ENCODE peak calls at places on chromosomes 7 and 10, in four cellular contexts. S is GM12878, X is A549, Z is endothelial cell of umbilical vein. O is an unnamed sample.

GRCh38 chr10:63264852-63265617 is 131.9 kb downstream of the NRBF2 start:
- DNase-seq in Z (peak; percentile 66), X (peak; percentile 14), S (no peak), O (peak; percentile 83)

GRCh38 chr10:110357252-110357780 is 52.6 kb upstream of the SMNDC1 start:
- DNase-seq in X (no peak), S (peak; percentile 62), Z (no peak), O (no peak)

GRCh38 chr7:264541-265191 is 25.3 kb upstream of the FOXL3 start:
- DNase-seq in X (no peak), S (no peak), Z (no peak), O (no peak)

GRCh38 chr10:93711891-93712290 is 9.5 kb upstream of the FRA10AC1 start:
- DNase-seq in Z (no peak), S (no peak), X (no peak), O (no peak)

GRCh38 chr10:50470345-50470744 is 153.4 kb downstream of the SGMS1 start:
- DNase-seq in S (no peak), Z (no peak), X (no peak), O (peak; percentile 66)

GRCh38 chr7:71482284-71482683 is 350.3 kb downstream of the GALNT17 start:
- DNase-seq in X (no peak), S (no peak), Z (no peak), O (no peak)

GRCh38 chr7:51124321-51124720 is 192.3 kb downstream of the COBL start:
- DNase-seq in S (no peak), X (no peak), Z (no peak), O (no peak)

GRCh38 chr10:72340510-72340895 is 14.2 kb downstream of the DNAJB12 start:
- DNase-seq in S (no peak), Z (peak; percentile 53), X (peak; percentile 56), O (peak; percentile 74)

GRCh38 chr10:50417906-50418697 is 166.8 kb upstream of the ASAH2 start:
- DNase-seq in S (peak; percentile 63), X (peak; percentile 86), Z (peak; percentile 79), O (peak; percentile 82)

GRCh38 chr7:94003446-94004023 is 620 bp downstream of the BET1 start:
- DNase-seq in Z (no peak), S (no peak), X (peak; percentile 46), O (no peak)

GRCh38 chr10:22927661-22928403 is at the start of gene ARMC3:
- DNase-seq in Z (peak; percentile 57), S (no peak), X (peak; percentile 57), O (no peak)

GRCh38 chr7:106916689-106917088 is 51.6 kb downstream of the PIK3CG start:
- DNase-seq in X (no peak), Z (no peak), S (no peak), O (no peak)

DNA sequence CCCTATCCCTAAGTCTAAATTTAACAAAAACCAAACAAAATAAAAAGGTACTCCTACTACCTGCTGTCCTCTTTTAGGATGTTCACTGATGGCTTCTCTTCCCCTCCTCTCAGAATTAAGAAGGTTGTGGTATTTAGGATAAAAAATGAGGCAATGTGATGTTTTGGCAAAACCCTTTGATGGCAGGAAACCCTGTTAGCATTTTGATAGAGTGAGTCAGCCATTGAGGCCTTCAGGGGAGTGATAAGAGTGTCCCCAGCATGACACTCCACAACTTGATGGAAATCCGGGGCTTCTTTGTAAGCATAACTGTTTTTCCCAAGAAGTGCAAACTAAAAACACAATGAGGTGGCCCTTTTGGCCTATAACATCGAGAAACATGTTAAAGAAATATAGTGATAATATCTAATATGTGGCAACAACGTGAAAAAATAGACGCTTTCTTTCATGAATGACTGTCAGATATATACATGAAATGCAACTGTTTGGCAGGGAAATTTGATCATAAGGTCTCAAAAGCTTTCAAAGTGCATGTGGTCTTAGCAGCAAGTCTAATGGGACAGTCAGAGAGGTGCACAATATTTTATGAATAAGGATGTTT is 55.0 kb downstream of the PRTFDC1 start:
- DNase-seq in Z (peak; percentile 79), X (peak; percentile 40), S (no peak), O (no peak)
- TF ChIP-seq MAX in Z (no peak), X (no peak), S (no peak), O (no peak)

DNA sequence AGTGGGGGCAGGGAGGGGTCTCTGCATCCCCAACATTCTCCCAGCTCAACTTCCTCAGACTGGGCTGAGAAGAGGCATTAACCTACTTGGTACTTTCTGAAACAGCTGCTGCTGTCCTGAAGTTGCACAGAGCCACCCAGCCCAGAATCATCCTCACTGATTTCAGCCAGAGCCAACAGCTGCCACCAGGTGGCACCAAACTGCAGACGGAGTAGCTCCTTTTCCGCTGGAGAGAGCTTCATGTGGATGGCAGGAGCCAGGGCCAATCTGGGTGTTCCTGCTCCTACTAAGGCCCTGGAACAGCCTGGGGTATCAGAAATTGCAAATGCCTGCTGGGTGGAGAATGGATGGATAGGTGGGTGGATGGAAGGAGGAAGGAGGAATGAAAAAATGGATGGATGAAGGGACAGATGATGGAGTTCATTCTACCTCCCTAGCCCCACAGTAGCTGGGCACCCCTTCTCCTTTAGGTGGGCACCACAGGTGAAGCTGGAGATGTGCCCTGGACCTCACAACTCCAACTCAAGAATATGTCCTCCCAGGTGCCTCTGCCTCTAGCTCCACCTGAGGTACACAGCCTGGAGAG is 11.8 kb upstream of the DRGX start:
- DNase-seq in Z (peak; percentile 62), S (no peak), X (peak; percentile 85), O (peak; percentile 77)
- TF ChIP-seq MYC in Z (no peak), S (no peak), X (no peak), O (no peak)

GRCh38 chr7:130270947-130271790 is 4.5 kb downstream of the CPA2 start:
- DNase-seq in S (no peak), X (no peak), Z (no peak), O (peak; percentile 19)
- TF ChIP-seq MAX in S (no peak), X (no peak), Z (no peak), O (no peak)

GRCh38 chr7:112962815-112963214 is 123.8 kb downstream of the GPR85 start:
- DNase-seq in S (no peak), Z (no peak), X (no peak), O (no peak)
- TF ChIP-seq MYC in S (no peak), Z (no peak), X (no peak), O (no peak)

GRCh38 chr10:77915299-77916105 is 11.1 kb downstream of the DLG5 start:
- DNase-seq in Z (no peak), X (no peak), S (no peak), O (no peak)
- TF ChIP-seq MAX in Z (no peak), X (no peak), S (no peak), O (no peak)

O was measured in NB4.